ENCODE peak calls at places on chromosomes 11 and 22, in four cellular contexts. K is CD8-positive, alpha-beta memory T cell; P is heart right ventricle; E is GM23248. O is an unnamed sample.
A peak's percentile ranks its signal among the peaks of the same experiment; 100 is the strongest.

GRCh38 chr11:69200331-69201047 is 44.8 kb downstream of the SMIM38 start:
- DNase-seq in K (peak; percentile 28), P (peak; percentile 40), E (no peak), O (no peak)

GRCh38 chr11:32594272-32594671 is 10.6 kb downstream of the EIF3M start:
- DNase-seq in K (no peak), P (no peak), E (no peak), O (no peak)

GRCh38 chr11:73395297-73396208 is 19.4 kb downstream of the RELT start:
- DNase-seq in K (no peak), P (no peak), E (no peak), O (no peak)

GRCh38 chr11:13880719-13881118 is 81.8 kb upstream of the SPON1 start:
- DNase-seq in K (no peak), P (no peak), E (no peak), O (no peak)

GRCh38 chr22:19393704-19394103 is 37.8 kb downstream of the HIRA start:
- DNase-seq in K (no peak), P (no peak), E (no peak), O (no peak)

GRCh38 chr11:121336279-121336947 is 43.8 kb downstream of the SC5D start:
- DNase-seq in K (no peak), P (no peak), E (no peak), O (no peak)

GRCh38 chr11:93542753-93543246 is 391 bp downstream of the SMCO4 start:
- DNase-seq in K (no peak), P (no peak), E (peak; percentile 60), O (no peak)

GRCh38 chr11:82980947-82981346 is 79.4 kb downstream of the DDIAS start:
- DNase-seq in K (no peak), P (no peak), E (no peak), O (no peak)

GRCh38 chr11:72721689-72722049 is 30.5 kb downstream of the ARAP1 start:
- DNase-seq in K (peak; percentile 72), P (no peak), E (peak; percentile 62), O (no peak)

GRCh38 chr11:66277475-66278391 is at the start of gene CNIH2:
- DNase-seq in K (no peak), P (no peak), E (peak; percentile 62), O (no peak)

DNA sequence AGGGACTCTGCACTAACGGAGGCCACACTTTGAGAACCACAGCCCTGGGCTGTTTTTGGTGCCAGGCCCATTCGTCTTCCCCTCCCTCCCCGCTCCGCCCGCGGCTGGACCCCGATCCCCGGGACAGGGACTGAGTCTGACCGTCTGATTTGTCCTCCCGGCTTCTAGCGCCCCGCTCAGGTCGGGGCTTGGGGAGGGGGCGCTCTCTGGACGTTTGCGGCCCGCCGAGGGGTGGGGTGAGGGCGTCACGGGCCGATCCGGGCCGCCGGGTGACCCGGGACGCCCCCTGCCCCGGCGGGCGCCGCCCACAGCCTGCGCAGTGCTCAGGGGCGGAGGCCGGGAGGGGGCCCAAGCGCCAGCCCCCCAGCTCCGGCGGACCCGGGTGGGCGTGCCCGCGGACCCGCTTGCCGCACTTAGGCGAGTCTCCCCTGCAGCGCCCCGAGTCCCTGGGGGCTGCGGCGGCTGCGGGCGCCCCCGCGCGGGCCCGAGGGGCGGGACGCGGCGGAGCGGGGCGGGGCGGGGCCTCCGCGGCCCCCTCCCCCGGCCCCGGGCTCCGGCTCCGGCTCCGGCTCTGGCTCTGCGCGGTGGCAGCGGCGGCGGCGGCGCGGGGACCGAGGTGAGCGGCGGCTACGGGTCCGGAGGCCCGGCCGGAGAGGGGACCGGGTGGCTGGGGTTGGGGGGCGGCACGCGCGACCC is 33.7 kb upstream of the PRR5 start:
- DNase-seq in K (peak; percentile 77), P (no peak), E (peak; percentile 63), O (peak; percentile 66)
- H3K27me3 ChIP-seq in K (no peaks in the 10 kb centered on the region), P (no peaks in the 10 kb centered on the region), E (no peaks in the 10 kb centered on the region), O (no peaks in the 10 kb centered on the region)

DNA sequence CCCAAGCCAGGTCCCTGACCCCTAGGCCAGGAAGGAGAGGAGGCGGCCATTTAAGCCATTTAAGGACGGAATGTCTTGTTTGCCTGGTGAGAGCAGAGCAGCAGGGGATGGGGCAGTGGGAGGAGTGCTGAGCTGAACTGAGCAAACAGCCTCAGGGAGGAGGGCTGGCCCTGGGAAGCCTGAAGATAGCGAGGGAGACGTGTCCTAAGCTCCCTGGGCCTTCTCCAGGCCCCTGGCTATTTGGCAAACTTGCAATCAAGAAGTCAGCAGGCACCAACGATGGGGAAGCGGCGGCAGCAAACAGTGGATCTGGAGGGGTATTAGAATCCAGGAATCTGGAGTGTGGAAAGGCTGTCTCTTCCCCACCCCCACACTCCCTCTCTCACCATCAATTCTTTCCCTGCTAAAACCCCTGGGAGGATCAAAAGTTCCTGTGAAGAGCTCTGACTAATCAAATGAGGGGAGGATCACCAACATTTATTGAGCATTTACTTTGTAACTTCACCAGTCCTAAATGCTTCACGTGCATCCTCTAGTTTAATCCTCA is 8.8 kb downstream of the BCL9L start:
- DNase-seq in K (no peak), P (peak; percentile 57), E (peak; percentile 89), O (no peak)
- H3K27ac ChIP-seq in K (peak overlapping the region; percentile 85), P (peak overlapping the region; percentile 92), E (peak overlapping the region; percentile 99), O (peak overlapping the region; percentile 96)

DNA sequence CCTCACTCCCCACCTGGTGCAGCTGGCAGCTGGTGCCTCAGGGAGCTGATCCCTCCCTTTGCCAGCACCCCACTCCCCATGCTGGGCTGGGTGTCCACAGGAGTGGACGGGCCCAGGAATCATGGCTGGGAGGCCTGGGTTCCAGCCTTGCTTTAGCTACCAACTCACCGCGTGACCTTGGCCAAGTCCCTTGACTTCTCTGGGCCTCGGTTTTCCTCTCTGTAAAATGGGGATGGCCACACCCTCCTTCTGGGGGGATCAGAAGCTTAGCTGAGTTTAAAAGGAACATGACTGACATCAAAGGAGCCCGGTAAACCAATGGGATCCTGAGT is 116.9 kb downstream of the KIAA1671 start:
- DNase-seq in K (no peak), P (no peak), E (no peak), O (no peak)
- H3K27me3 ChIP-seq in K (no peaks in the 10 kb centered on the region), P (no peaks in the 10 kb centered on the region), E (peaks cover 24% of the 10 kb centered on the region), O (no peaks in the 10 kb centered on the region)

GRCh38 chr22:39498368-39498767 is 3.7 kb upstream of the MIEF1 start:
- DNase-seq in K (no peak), P (peak; percentile 83), E (no peak), O (no peak)
- H3K27ac ChIP-seq in K (no peak overlapping the region), P (no peak overlapping the region), E (no peak overlapping the region), O (no peak overlapping the region)

GRCh38 chr11:17741487-17741886 is 6.9 kb downstream of the KCNC1 start:
- DNase-seq in K (peak; percentile 27), P (no peak), E (no peak), O (no peak)

GRCh38 chr11:17744151-17744940 is 9.8 kb downstream of the KCNC1 start:
- DNase-seq in K (peak; percentile 41), P (no peak), E (peak; percentile 44), O (no peak)

GRCh38 chr11:17743808-17744119 is 9.2 kb downstream of the KCNC1 start:
- DNase-seq in K (no peak), P (no peak), E (peak; percentile 40), O (no peak)

GRCh38 chr11:17742019-17742418 is 7.4 kb downstream of the KCNC1 start:
- DNase-seq in K (peak; percentile 2), P (no peak), E (no peak), O (no peak)

DNA sequence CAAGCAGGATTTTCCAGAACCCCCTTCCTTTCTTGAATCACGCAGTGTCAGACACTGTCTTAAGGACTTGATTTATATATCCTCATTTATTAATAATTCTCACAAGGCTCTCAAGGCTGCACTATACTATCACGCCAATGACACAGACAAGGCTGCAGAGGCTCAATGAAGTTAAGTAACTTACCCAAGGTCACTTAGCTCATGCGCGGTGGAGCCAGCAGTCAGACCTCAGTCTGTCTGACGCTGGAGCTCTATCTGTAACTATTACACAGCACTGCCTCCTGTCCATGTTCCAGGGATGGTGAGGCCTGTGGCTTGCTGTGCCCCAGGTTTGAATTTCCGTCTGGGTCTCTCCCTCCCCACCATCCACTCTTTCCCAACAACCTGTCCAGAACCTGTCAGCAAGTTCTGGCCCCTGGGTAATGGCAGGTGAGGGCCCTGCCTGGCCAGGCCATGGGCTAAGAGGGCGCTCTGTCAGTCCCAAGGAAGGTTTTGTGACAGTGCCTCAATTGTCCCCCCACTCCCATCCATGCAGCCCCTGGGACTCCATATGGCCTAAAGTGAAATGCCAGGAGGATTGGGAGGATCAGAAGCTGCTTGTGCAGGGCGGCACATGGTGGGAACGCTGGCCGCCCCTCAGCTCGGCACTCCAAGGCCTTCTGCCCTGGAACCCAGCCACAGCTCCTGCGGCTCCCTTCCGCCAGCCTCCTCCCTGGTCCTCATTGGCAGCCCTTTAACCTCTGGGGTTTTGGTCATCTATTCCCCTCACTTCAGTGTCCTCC is 8.6 kb downstream of the KCNC1 start:
- DNase-seq in K (peak; percentile 7), P (no peak), E (no peak), O (no peak)
- H3K27me3 ChIP-seq in K (no peaks in the 10 kb centered on the region), P (no peaks in the 10 kb centered on the region), E (peaks cover 2% of the 10 kb centered on the region), O (peaks cover 2% of the 10 kb centered on the region)

DNA sequence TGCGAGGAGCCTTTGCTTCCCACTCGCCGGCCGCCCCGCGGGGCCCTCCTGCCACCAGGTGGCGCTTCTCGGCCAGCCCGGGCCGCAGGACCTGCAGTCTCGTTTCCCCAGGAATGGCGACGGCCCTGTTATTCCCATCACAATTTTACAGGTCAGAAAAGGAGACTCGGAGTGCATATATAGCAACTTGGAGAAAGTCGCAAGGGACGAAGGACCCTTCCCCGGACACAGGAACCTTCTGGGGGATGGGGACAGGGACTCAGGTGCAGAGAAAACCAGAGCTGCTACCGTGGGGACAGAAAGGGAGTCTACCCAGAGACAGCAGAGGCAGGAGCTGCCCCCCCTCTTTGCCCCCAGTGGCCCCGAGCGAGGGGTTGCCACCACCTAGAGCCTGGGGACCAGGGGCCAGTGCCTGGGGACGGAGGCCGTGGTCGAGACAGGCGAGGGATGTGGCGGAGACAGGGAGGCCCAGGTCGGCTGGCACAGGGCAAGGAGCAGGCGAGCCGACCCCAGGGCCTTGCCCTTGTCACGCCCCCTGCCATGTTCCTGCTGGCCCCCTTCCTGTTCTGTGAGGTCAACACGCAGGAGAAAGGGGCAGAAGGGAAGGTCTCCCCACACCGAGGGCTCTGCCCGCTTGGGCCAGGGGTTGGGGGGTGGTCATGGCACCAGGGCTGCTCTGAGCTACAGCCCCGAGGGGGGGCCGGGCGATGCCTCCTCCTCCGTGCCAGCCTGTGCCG is 3.5 kb upstream of the KRTAP5-6 start:
- DNase-seq in K (peak; percentile 77), P (peak; percentile 77), E (peak; percentile 76), O (peak; percentile 70)
- H3K27ac ChIP-seq in K (no peak overlapping the region), P (peak overlapping the region; percentile 72), E (no peak overlapping the region), O (no peak overlapping the region)

DNA sequence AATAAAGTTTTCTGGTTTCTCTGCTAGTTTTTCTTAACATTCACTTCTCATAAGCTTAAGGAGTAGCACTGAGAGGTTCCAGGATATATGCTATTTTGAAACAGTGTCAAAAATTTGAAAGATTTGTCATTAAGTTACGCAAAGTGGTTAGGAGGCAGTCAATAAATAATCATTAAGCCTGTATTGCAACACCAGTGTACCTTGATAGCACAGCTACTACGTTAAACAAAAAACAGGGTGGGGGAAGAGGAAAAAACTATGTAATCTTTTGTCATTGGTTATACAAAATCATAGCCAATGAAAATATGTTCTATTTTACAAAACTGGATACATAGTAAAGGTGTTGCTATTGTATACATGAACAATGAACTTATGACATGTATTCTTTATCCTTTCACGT is 30.4 kb upstream of the PITPNB start:
- DNase-seq in K (no peak), P (no peak), E (no peak), O (no peak)
- H3K27me3 ChIP-seq in K (no peaks in the 10 kb centered on the region), P (no peaks in the 10 kb centered on the region), E (no peaks in the 10 kb centered on the region), O (no peaks in the 10 kb centered on the region)

O was measured in naive thymus-derived CD4-positive, alpha-beta T cell.